ENCODE peak calls at places on chromosomes 6 and 20, in ten cellular contexts. K is ovary, P is fibroblast of lung, Q is OCI-LY7, W is mesothelial cell of epicardium, H is astrocyte of the spinal cord, D is dorsolateral prefrontal cortex, B is IMR-90, E is right atrium auricular region, U is H9. V is an unnamed sample.

GRCh38 chr6:115891111-115891669 is 169.5 kb downstream of the FRK start:
- DNase-seq in E (no peak), B (peak), D (no peak), H (peak), W (no peak), U (no peak), Q (no peak), P (peak), K (no peak), V (no peak)

GRCh38 chr6:145241039-145241438 is 494.3 kb downstream of the EPM2A start:
- DNase-seq in E (no peak), D (no peak), K (no peak), W (no peak), P (peak), B (peak), U (no peak), H (peak), Q (no peak), V (no peak)

GRCh38 chr6:71510057-71510713 is 221.6 kb downstream of the OGFRL1 start:
- DNase-seq in B (peak), Q (peak), P (peak), K (peak), H (peak), E (peak), U (peak), D (no peak), W (peak), V (no peak)

GRCh38 chr6:155341130-155341828 is 27.0 kb upstream of the TFB1M start:
- DNase-seq in P (peak), K (no peak), H (peak), Q (no peak), B (peak), D (no peak), E (no peak), W (no peak), U (no peak), V (no peak)

GRCh38 chr6:169999367-169999766 is 247.9 kb downstream of the ERMARD start:
- DNase-seq in P (no peak), H (no peak), K (no peak), Q (no peak), U (peak), W (peak), E (no peak), B (no peak), D (no peak), V (no peak)

GRCh38 chr6:90347411-90347841 is 50.8 kb upstream of the BACH2 start:
- DNase-seq in P (no peak), E (no peak), W (no peak), K (no peak), D (no peak), Q (no peak), H (no peak), U (no peak), B (no peak), V (no peak)

GRCh38 chr6:31821301-31822037 is 6.1 kb upstream of the HSPA1B start:
- DNase-seq in B (peak), P (peak), U (peak), D (no peak), W (peak), E (peak), K (peak), Q (peak), H (no peak), V (no peak)

GRCh38 chr6:109073344-109074235 is 21.1 kb downstream of the SESN1 start:
- DNase-seq in P (peak), E (no peak), W (no peak), U (no peak), K (no peak), H (peak), D (no peak), Q (peak), B (peak), V (no peak)

GRCh38 chr20:14845199-14846160 is 508.1 kb upstream of the FLRT3 start:
- DNase-seq in P (no peak), Q (no peak), D (no peak), H (no peak), B (no peak), K (no peak), E (no peak), U (no peak), W (no peak), V (no peak)

GRCh38 chr6:134533991-134534390 is 216.1 kb upstream of the SGK1 start:
- DNase-seq in W (no peak), B (no peak), U (no peak), E (no peak), Q (no peak), H (no peak), D (no peak), P (no peak), K (no peak), V (no peak)

GRCh38 chr6:148535976-148536375 is 193.3 kb downstream of the SASH1 start:
- DNase-seq in K (no peak), B (peak), E (no peak), Q (no peak), P (peak), U (no peak), D (no peak), W (no peak), H (peak), V (no peak)

GRCh38 chr20:32231847-32232246 is 24.2 kb downstream of the POFUT1 start:
- DNase-seq in U (no peak), D (no peak), K (no peak), H (peak), E (no peak), B (peak), Q (peak), W (no peak), P (no peak), V (no peak)

GRCh38 chr20:24389686-24390085 is 79.7 kb upstream of the SYNDIG1 start:
- DNase-seq in D (no peak), Q (no peak), E (no peak), W (no peak), U (peak), P (no peak), K (no peak), B (no peak), H (no peak), V (no peak)

GRCh38 chr6:47414517-47415167 is 62.9 kb upstream of the CD2AP start:
- DNase-seq in P (peak), K (no peak), H (peak), E (no peak), Q (peak), W (no peak), U (no peak), D (no peak), B (peak), V (no peak)

GRCh38 chr6:134295953-134296553 is 21.9 kb downstream of the SGK1 start:
- DNase-seq in D (no peak), H (peak), B (peak), K (peak), W (no peak), P (peak), U (no peak), Q (peak), E (peak), V (no peak)

GRCh38 chr20:36167826-36168634 is 13.5 kb downstream of the EPB41L1 start:
- DNase-seq in K (no peak), Q (no peak), B (peak), U (no peak), D (no peak), P (peak), W (no peak), E (no peak), H (peak), V (no peak)

GRCh38 chr6:108113557-108114519 is 39.3 kb upstream of the OSTM1 start:
- DNase-seq in U (peak), Q (peak), H (peak), E (no peak), B (peak), P (peak), K (peak), D (no peak), W (peak), V (no peak)

GRCh38 chr6:104579464-104579863 is 280.3 kb downstream of the HACE1 start:
- DNase-seq in P (no peak), Q (no peak), W (no peak), H (no peak), K (no peak), U (no peak), E (no peak), B (no peak), D (no peak), V (no peak)

GRCh38 chr6:18720075-18720474 is 332.9 kb downstream of the RNF144B start:
- DNase-seq in Q (no peak), W (no peak), D (no peak), U (no peak), E (no peak), P (no peak), K (no peak), B (no peak), H (no peak), V (no peak)

GRCh38 chr20:64220420-64220819 is 35.1 kb upstream of the PCMTD2 start:
- DNase-seq in E (no peak), H (no peak), D (no peak), K (no peak), W (no peak), B (no peak), U (no peak), P (no peak), Q (no peak), V (no peak)

GRCh38 chr6:89120371-89120770 is 2.5 kb upstream of the SRSF12 start:
- DNase-seq in Q (no peak), P (peak), U (no peak), K (no peak), H (no peak), D (no peak), B (peak), W (no peak), E (no peak), V (no peak)

GRCh38 chr6:65706436-65706835 is 590 bp downstream of the EYS start:
- DNase-seq in D (no peak), E (no peak), W (no peak), P (no peak), K (no peak), Q (no peak), B (no peak), H (no peak), U (no peak), V (no peak)

GRCh38 chr6:16850332-16851022 is 89.2 kb upstream of the ATXN1 start:
- DNase-seq in P (peak), E (no peak), D (no peak), K (no peak), H (no peak), U (no peak), W (no peak), Q (no peak), B (no peak), V (no peak)

GRCh38 chr6:87066449-87067288 is 28.2 kb downstream of the CGA start:
- DNase-seq in H (peak), Q (peak), D (no peak), B (peak), U (no peak), K (peak), W (peak), E (no peak), P (peak), V (no peak)

GRCh38 chr6:3825851-3826581 is 23.2 kb upstream of the FAM50B start:
- DNase-seq in P (peak), D (no peak), E (peak), B (peak), K (peak), Q (no peak), H (peak), U (no peak), W (peak), V (no peak)

GRCh38 chr6:88492824-88493223 is 326.7 kb upstream of the CNR1 start:
- DNase-seq in Q (peak), K (no peak), B (peak), E (no peak), U (no peak), H (peak), P (peak), W (no peak), D (no peak), V (no peak)

GRCh38 chr6:130788954-130789353 is 38.3 kb upstream of the SMLR1 start:
- DNase-seq in D (no peak), W (no peak), K (no peak), U (no peak), B (no peak), H (no peak), P (no peak), Q (no peak), E (no peak), V (no peak)
- TF ChIP-seq CTCF in D (no peak), W (no peak), K (no peak), U (peak), B (no peak), H (no peak), P (no peak), Q (no peak), E (no peak), V (no peak)

GRCh38 chr6:131960371-131961133 is 9.4 kb upstream of the CCN2 start:
- DNase-seq in B (peak), U (no peak), E (no peak), Q (peak), P (no peak), D (no peak), H (no peak), W (no peak), K (no peak), V (no peak)
- TF ChIP-seq CTCF in B (peak), U (peak), E (peak), Q (peak), P (peak), D (peak), H (no peak), W (no peak), K (no peak), V (no peak)

GRCh38 chr6:36443951-36444428 is 1.2 kb downstream of the KCTD20 start:
- DNase-seq in P (no peak), W (no peak), K (no peak), D (no peak), Q (peak), B (peak), H (peak), E (no peak), U (peak), V (no peak)
- TF ChIP-seq CTCF in P (no peak), W (no peak), K (no peak), D (no peak), Q (peak), B (no peak), H (peak), E (no peak), U (peak), V (no peak)

GRCh38 chr6:40879169-40879568 is 159.9 kb downstream of the UNC5CL start:
- DNase-seq in W (no peak), Q (no peak), P (no peak), K (no peak), D (no peak), E (no peak), B (no peak), H (no peak), U (no peak), V (no peak)

GRCh38 chr6:40877362-40877761 is 161.7 kb downstream of the UNC5CL start:
- DNase-seq in H (no peak), K (no peak), B (no peak), E (no peak), P (no peak), W (no peak), U (no peak), Q (no peak), D (no peak), V (no peak)

GRCh38 chr6:40876336-40876735 is 162.7 kb downstream of the UNC5CL start:
- DNase-seq in U (no peak), B (no peak), E (no peak), W (no peak), H (no peak), P (no peak), D (no peak), Q (no peak), K (no peak), V (no peak)

DNA sequence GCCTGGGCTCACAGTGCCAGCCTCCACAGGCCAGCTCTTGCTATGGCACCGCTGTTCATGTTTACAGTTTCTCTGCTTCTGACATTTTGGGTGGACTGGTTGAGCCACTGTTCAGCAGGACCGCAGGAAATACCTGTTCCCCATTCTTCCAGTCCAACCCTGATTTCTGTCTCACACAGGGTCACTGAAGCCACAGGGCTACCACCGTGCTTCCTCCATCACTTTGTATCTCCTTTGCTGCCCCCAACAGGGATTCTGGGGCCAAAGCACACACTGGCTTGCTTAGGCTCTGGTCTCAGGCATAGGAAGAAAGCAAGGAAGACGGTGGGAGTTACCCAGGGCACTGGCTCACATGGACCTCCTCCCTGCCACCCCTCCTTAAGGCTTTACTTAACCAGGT is 164.5 kb downstream of the UNC5CL start:
- DNase-seq in B (no peak), K (no peak), E (no peak), D (no peak), P (no peak), Q (peak), U (peak), W (no peak), H (no peak), V (no peak)
- TF ChIP-seq CTCF in B (no peak), K (no peak), E (no peak), D (no peak), P (no peak), Q (peak), U (peak), W (no peak), H (no peak), V (no peak)

GRCh38 chr6:53280207-53280606 is 68.5 kb downstream of the ELOVL5 start:
- DNase-seq in H (no peak), W (no peak), D (no peak), E (no peak), B (no peak), P (no peak), K (no peak), Q (peak), U (no peak), V (no peak)
- TF ChIP-seq CTCF in H (no peak), W (no peak), D (no peak), E (no peak), B (no peak), P (no peak), K (no peak), Q (no peak), U (no peak), V (no peak)

GRCh38 chr6:45613678-45614077 is 235.9 kb upstream of the SUPT3H start:
- DNase-seq in W (no peak), H (peak), K (peak), B (peak), E (no peak), U (no peak), Q (no peak), D (no peak), P (no peak), V (no peak)
- TF ChIP-seq CTCF in W (no peak), H (peak), K (no peak), B (no peak), E (no peak), U (no peak), Q (no peak), D (no peak), P (no peak), V (no peak)

DNA sequence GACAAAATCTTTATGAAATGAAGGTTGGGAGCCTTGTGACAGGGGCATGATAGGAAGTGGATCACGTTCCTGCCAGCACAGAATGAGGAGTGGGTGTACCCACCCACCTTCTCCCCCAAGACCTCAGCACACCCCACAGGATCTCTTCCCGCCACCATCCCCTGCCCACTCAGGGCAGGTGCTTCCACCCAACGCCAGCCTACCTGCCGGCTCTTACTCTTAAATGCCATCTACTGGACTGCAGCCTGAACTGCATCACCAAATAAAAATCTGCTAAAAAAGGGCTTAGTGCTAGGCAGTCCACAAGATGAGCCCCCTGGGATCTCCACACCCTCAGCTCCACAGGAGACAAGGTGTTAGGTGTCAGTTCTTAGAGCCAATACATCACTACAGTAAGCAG is 20.6 kb downstream of the DTNBP1 start:
- DNase-seq in P (no peak), D (no peak), E (no peak), Q (peak), U (peak), K (no peak), W (no peak), H (no peak), B (no peak), V (no peak)
- TF ChIP-seq CTCF in P (peak), D (no peak), E (no peak), Q (peak), U (peak), K (no peak), W (no peak), H (peak), B (peak), V (no peak)

GRCh38 chr6:166008441-166009369 is 158.9 kb downstream of the TBXT start:
- DNase-seq in H (peak), P (peak), D (no peak), B (peak), U (peak), W (no peak), Q (no peak), E (no peak), K (peak), V (no peak)
- TF ChIP-seq CTCF in H (peak), P (no peak), D (no peak), B (peak), U (peak), W (no peak), Q (no peak), E (no peak), K (peak), V (no peak)

V was measured in natural killer cell.